ENCODE peak calls at places on chromosomes 2 and 18, in ten cellular contexts. One of them, this sample, is unnamed.

GRCh38 chr2:234995332-234996007 is 43.7 kb downstream of the SH3BP4 start:
- DNase-seq in uterus: no peak
- DNase-seq in erythroblast: no peak
- DNase-seq in heart left ventricle: peak; percentile 57
- DNase-seq in transverse colon: peak; percentile 41
- DNase-seq in adrenal gland: no peak
- DNase-seq in H54: no peak
- DNase-seq in HepG2: peak; percentile 84
- DNase-seq in stomach: no peak
- DNase-seq in body of pancreas: peak; percentile 55
- DNase-seq in this sample: no peak

GRCh38 chr2:219576505-219577388 is 4.6 kb downstream of the INHA start:
- DNase-seq in uterus: no peak
- DNase-seq in erythroblast: no peak
- DNase-seq in heart left ventricle: no peak
- DNase-seq in transverse colon: no peak
- DNase-seq in adrenal gland: no peak
- DNase-seq in H54: no peak
- DNase-seq in HepG2: peak; percentile 100
- DNase-seq in stomach: no peak
- DNase-seq in body of pancreas: peak; percentile 67
- DNase-seq in this sample: no peak

GRCh38 chr2:67974564-67975430 is 88.0 kb downstream of the C1D start:
- DNase-seq in uterus: peak; percentile 27
- DNase-seq in erythroblast: no peak
- DNase-seq in heart left ventricle: no peak
- DNase-seq in transverse colon: peak; percentile 14
- DNase-seq in adrenal gland: peak; percentile 20
- DNase-seq in H54: no peak
- DNase-seq in HepG2: no peak
- DNase-seq in stomach: peak; percentile 64
- DNase-seq in body of pancreas: peak; percentile 60
- DNase-seq in this sample: no peak

GRCh38 chr2:67883316-67884080 is 179.3 kb downstream of the C1D start:
- DNase-seq in uterus: no peak
- DNase-seq in erythroblast: no peak
- DNase-seq in heart left ventricle: no peak
- DNase-seq in transverse colon: peak; percentile 10
- DNase-seq in adrenal gland: no peak
- DNase-seq in H54: no peak
- DNase-seq in HepG2: no peak
- DNase-seq in stomach: no peak
- DNase-seq in body of pancreas: no peak
- DNase-seq in this sample: no peak

GRCh38 chr2:120703330-120703994 is 32.2 kb upstream of the GLI2 start:
- DNase-seq in uterus: no peak
- DNase-seq in erythroblast: no peak
- DNase-seq in heart left ventricle: no peak
- DNase-seq in transverse colon: no peak
- DNase-seq in adrenal gland: no peak
- DNase-seq in H54: peak; percentile 88
- DNase-seq in HepG2: no peak
- DNase-seq in stomach: no peak
- DNase-seq in body of pancreas: no peak
- DNase-seq in this sample: no peak

GRCh38 chr2:13682878-13683277 is 949.6 kb upstream of the LRATD1 start:
- DNase-seq in uterus: no peak
- DNase-seq in erythroblast: no peak
- DNase-seq in heart left ventricle: no peak
- DNase-seq in transverse colon: no peak
- DNase-seq in adrenal gland: no peak
- DNase-seq in H54: no peak
- DNase-seq in HepG2: no peak
- DNase-seq in stomach: peak; percentile 77
- DNase-seq in body of pancreas: peak; percentile 44
- DNase-seq in this sample: no peak

GRCh38 chr2:85893428-85894258 is 4.9 kb upstream of the ST3GAL5 start:
- DNase-seq in uterus: no peak
- DNase-seq in erythroblast: no peak
- DNase-seq in heart left ventricle: no peak
- DNase-seq in transverse colon: no peak
- DNase-seq in adrenal gland: no peak
- DNase-seq in H54: peak; percentile 41
- DNase-seq in HepG2: no peak
- DNase-seq in stomach: no peak
- DNase-seq in body of pancreas: no peak
- DNase-seq in this sample: no peak

GRCh38 chr18:58412844-58413666 is 215.8 kb downstream of the ALPK2 start:
- DNase-seq in uterus: no peak
- DNase-seq in erythroblast: no peak
- DNase-seq in heart left ventricle: no peak
- DNase-seq in transverse colon: no peak
- DNase-seq in adrenal gland: no peak
- DNase-seq in H54: no peak
- DNase-seq in HepG2: no peak
- DNase-seq in stomach: no peak
- DNase-seq in body of pancreas: peak; percentile 32
- DNase-seq in this sample: no peak

GRCh38 chr2:71466301-71467179 is 13.2 kb downstream of the DYSF start:
- DNase-seq in uterus: no peak
- DNase-seq in erythroblast: peak; percentile 44
- DNase-seq in heart left ventricle: peak; percentile 79
- DNase-seq in transverse colon: no peak
- DNase-seq in adrenal gland: peak; percentile 41
- DNase-seq in H54: peak; percentile 54
- DNase-seq in HepG2: no peak
- DNase-seq in stomach: no peak
- DNase-seq in body of pancreas: no peak
- DNase-seq in this sample: peak; percentile 88

GRCh38 chr2:192230864-192231453 is 36.2 kb upstream of the TMEFF2 start:
- DNase-seq in uterus: no peak
- DNase-seq in erythroblast: no peak
- DNase-seq in heart left ventricle: no peak
- DNase-seq in transverse colon: no peak
- DNase-seq in adrenal gland: no peak
- DNase-seq in H54: no peak
- DNase-seq in HepG2: no peak
- DNase-seq in stomach: no peak
- DNase-seq in body of pancreas: no peak
- DNase-seq in this sample: peak; percentile 25

GRCh38 chr18:48975221-48975816 is 24.6 kb upstream of the SMAD7 start:
- DNase-seq in uterus: peak; percentile 47
- DNase-seq in erythroblast: no peak
- DNase-seq in heart left ventricle: no peak
- DNase-seq in transverse colon: no peak
- DNase-seq in adrenal gland: no peak
- DNase-seq in H54: no peak
- DNase-seq in HepG2: no peak
- DNase-seq in stomach: no peak
- DNase-seq in body of pancreas: no peak
- DNase-seq in this sample: no peak

GRCh38 chr2:122186761-122187222 is 431.3 kb downstream of the TSN start:
- DNase-seq in uterus: no peak
- DNase-seq in erythroblast: peak; percentile 90
- DNase-seq in heart left ventricle: no peak
- DNase-seq in transverse colon: no peak
- DNase-seq in adrenal gland: no peak
- DNase-seq in H54: no peak
- DNase-seq in HepG2: no peak
- DNase-seq in stomach: no peak
- DNase-seq in body of pancreas: no peak
- DNase-seq in this sample: no peak

GRCh38 chr2:11625671-11626070 is 44.3 kb downstream of the NTSR2 start:
- DNase-seq in uterus: no peak
- DNase-seq in erythroblast: no peak
- DNase-seq in heart left ventricle: no peak
- DNase-seq in transverse colon: no peak
- DNase-seq in adrenal gland: no peak
- DNase-seq in H54: no peak
- DNase-seq in HepG2: no peak
- DNase-seq in stomach: no peak
- DNase-seq in body of pancreas: no peak
- DNase-seq in this sample: no peak

GRCh38 chr2:153870308-153870707 is 1.4 kb upstream of the GALNT13 start:
- DNase-seq in uterus: no peak
- DNase-seq in erythroblast: no peak
- DNase-seq in heart left ventricle: no peak
- DNase-seq in transverse colon: no peak
- DNase-seq in adrenal gland: no peak
- DNase-seq in H54: no peak
- DNase-seq in HepG2: peak; percentile 45
- DNase-seq in stomach: no peak
- DNase-seq in body of pancreas: no peak
- DNase-seq in this sample: no peak

DNA sequence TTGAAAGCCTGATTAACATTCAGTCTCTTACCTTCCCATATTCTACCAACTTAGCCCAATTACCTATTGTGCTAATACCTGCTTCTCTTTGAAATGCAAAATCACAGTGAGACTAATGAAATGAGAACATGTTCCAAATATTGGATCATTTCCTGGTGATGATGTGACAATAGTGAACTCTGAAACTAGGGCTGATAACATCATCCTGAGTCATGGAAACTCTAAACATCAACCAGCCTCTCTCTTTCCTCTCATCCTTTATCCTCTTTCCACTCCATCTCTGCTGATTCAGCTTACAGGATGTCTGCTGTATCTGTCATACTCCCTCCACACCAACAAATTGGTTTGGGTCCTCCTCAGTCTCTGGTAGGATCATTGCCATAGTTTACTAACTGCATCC is 98.8 kb upstream of the NCKAP5 start:
- DNase-seq in uterus: no peak
- DNase-seq in erythroblast: no peak
- DNase-seq in heart left ventricle: no peak
- DNase-seq in transverse colon: no peak
- DNase-seq in adrenal gland: no peak
- DNase-seq in H54: no peak
- DNase-seq in HepG2: no peak
- DNase-seq in stomach: no peak
- DNase-seq in body of pancreas: no peak
- DNase-seq in this sample: no peak
- TF ChIP-seq POLR2A in uterus: no peak
- TF ChIP-seq POLR2A in erythroblast: no peak
- TF ChIP-seq POLR2A in heart left ventricle: no peak
- TF ChIP-seq POLR2A in transverse colon: no peak
- TF ChIP-seq POLR2A in adrenal gland: no peak
- TF ChIP-seq POLR2A in H54: no peak
- TF ChIP-seq POLR2A in HepG2: no peak
- TF ChIP-seq POLR2A in stomach: no peak
- TF ChIP-seq POLR2A in body of pancreas: no peak
- TF ChIP-seq POLR2A in this sample: no peak

GRCh38 chr2:180314086-180314485 is 307.0 kb upstream of the CWC22 start:
- DNase-seq in uterus: no peak
- DNase-seq in erythroblast: no peak
- DNase-seq in heart left ventricle: no peak
- DNase-seq in transverse colon: no peak
- DNase-seq in adrenal gland: no peak
- DNase-seq in H54: no peak
- DNase-seq in HepG2: no peak
- DNase-seq in stomach: no peak
- DNase-seq in body of pancreas: no peak
- DNase-seq in this sample: no peak
- TF ChIP-seq POLR2A in uterus: no peak
- TF ChIP-seq POLR2A in erythroblast: no peak
- TF ChIP-seq POLR2A in heart left ventricle: no peak
- TF ChIP-seq POLR2A in transverse colon: no peak
- TF ChIP-seq POLR2A in adrenal gland: no peak
- TF ChIP-seq POLR2A in H54: no peak
- TF ChIP-seq POLR2A in HepG2: no peak
- TF ChIP-seq POLR2A in stomach: no peak
- TF ChIP-seq POLR2A in body of pancreas: no peak
- TF ChIP-seq POLR2A in this sample: no peak

DNA sequence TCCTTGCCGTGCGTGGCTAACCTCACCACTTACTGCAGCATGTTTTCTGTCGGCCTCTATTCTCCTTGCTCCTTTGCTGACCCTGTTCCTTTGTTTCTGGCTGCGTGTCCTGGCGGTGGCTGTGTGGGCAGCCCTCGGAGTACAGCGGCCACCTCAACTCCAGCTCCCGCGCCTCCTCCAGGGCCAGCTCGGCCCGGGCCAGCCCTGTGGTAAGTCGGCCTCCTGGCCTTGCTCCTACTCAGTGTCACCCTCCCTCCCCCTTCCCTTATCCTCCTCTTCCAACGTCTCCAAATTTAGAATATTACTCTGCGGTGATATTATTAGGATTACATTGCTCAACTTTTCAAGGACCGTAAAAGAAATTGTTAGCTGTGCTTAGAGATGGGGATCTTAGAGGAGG is 59.5 kb upstream of the RBM44 start:
- DNase-seq in uterus: peak; percentile 79
- DNase-seq in erythroblast: no peak
- DNase-seq in heart left ventricle: peak; percentile 85
- DNase-seq in transverse colon: no peak
- DNase-seq in adrenal gland: peak; percentile 59
- DNase-seq in H54: no peak
- DNase-seq in HepG2: no peak
- DNase-seq in stomach: no peak
- DNase-seq in body of pancreas: no peak
- DNase-seq in this sample: peak; percentile 73
- TF ChIP-seq POLR2A in uterus: peak; percentile 57
- TF ChIP-seq POLR2A in erythroblast: no peak
- TF ChIP-seq POLR2A in heart left ventricle: no peak
- TF ChIP-seq POLR2A in transverse colon: no peak
- TF ChIP-seq POLR2A in adrenal gland: no peak
- TF ChIP-seq POLR2A in H54: no peak
- TF ChIP-seq POLR2A in HepG2: no peak
- TF ChIP-seq POLR2A in stomach: no peak
- TF ChIP-seq POLR2A in body of pancreas: no peak
- TF ChIP-seq POLR2A in this sample: no peak

GRCh38 chr2:150487537-150488429 is at the start of gene RND3:
- DNase-seq in uterus: peak; percentile 98
- DNase-seq in erythroblast: peak; percentile 44
- DNase-seq in heart left ventricle: peak; percentile 94
- DNase-seq in transverse colon: peak; percentile 97
- DNase-seq in adrenal gland: peak; percentile 96
- DNase-seq in H54: peak; percentile 72
- DNase-seq in HepG2: peak; percentile 87
- DNase-seq in stomach: peak; percentile 96
- DNase-seq in body of pancreas: peak; percentile 97
- DNase-seq in this sample: peak; percentile 94

GRCh38 chr2:150485114-150485870 is 2.2 kb downstream of the RND3 start:
- DNase-seq in uterus: peak; percentile 53
- DNase-seq in erythroblast: no peak
- DNase-seq in heart left ventricle: peak; percentile 89
- DNase-seq in transverse colon: peak; percentile 89
- DNase-seq in adrenal gland: peak; percentile 82
- DNase-seq in H54: no peak
- DNase-seq in HepG2: peak; percentile 30
- DNase-seq in stomach: peak; percentile 89
- DNase-seq in body of pancreas: peak; percentile 89
- DNase-seq in this sample: peak; percentile 94

GRCh38 chr2:150484461-150484931 is 3.0 kb downstream of the RND3 start:
- DNase-seq in uterus: no peak
- DNase-seq in erythroblast: no peak
- DNase-seq in heart left ventricle: no peak
- DNase-seq in transverse colon: no peak
- DNase-seq in adrenal gland: no peak
- DNase-seq in H54: no peak
- DNase-seq in HepG2: no peak
- DNase-seq in stomach: no peak
- DNase-seq in body of pancreas: no peak
- DNase-seq in this sample: no peak

GRCh38 chr2:150485871-150486538 is 1.5 kb downstream of the RND3 start:
- DNase-seq in uterus: peak; percentile 65
- DNase-seq in erythroblast: no peak
- DNase-seq in heart left ventricle: peak; percentile 89
- DNase-seq in transverse colon: peak; percentile 80
- DNase-seq in adrenal gland: peak; percentile 73
- DNase-seq in H54: no peak
- DNase-seq in HepG2: no peak
- DNase-seq in stomach: peak; percentile 80
- DNase-seq in body of pancreas: peak; percentile 82
- DNase-seq in this sample: peak; percentile 93

GRCh38 chr2:150486539-150487484 is 655 bp downstream of the RND3 start:
- DNase-seq in uterus: peak; percentile 44
- DNase-seq in erythroblast: no peak
- DNase-seq in heart left ventricle: no peak
- DNase-seq in transverse colon: peak; percentile 54
- DNase-seq in adrenal gland: peak; percentile 46
- DNase-seq in H54: no peak
- DNase-seq in HepG2: no peak
- DNase-seq in stomach: peak; percentile 50
- DNase-seq in body of pancreas: peak; percentile 46
- DNase-seq in this sample: peak; percentile 27
- TF ChIP-seq POLR2A in uterus: no peak
- TF ChIP-seq POLR2A in erythroblast: no peak
- TF ChIP-seq POLR2A in heart left ventricle: no peak
- TF ChIP-seq POLR2A in transverse colon: no peak
- TF ChIP-seq POLR2A in adrenal gland: no peak
- TF ChIP-seq POLR2A in H54: no peak
- TF ChIP-seq POLR2A in HepG2: no peak
- TF ChIP-seq POLR2A in stomach: no peak
- TF ChIP-seq POLR2A in body of pancreas: no peak
- TF ChIP-seq POLR2A in this sample: no peak

This sample was measured in upper lobe of left lung.